ENCODE peak calls at places on chromosomes 4 and X, in ten cellular contexts. One of them, this sample, is unnamed.

GRCh38 chr4:173333658-173334084 is 487 bp downstream of the HMGB2 start:
- DNase-seq in epithelial cell of prostate: no peak
- DNase-seq in BE2C: peak
- DNase-seq in stimulated activated CD4-positive, alpha-beta T cell treated with anti-CD3 and anti-CD28 coated beads, Interleukin-4, amount 100 ng/mL, for 48 hours: peak
- DNase-seq in activated CD8-positive, alpha-beta memory T cell treated with anti-CD3 and anti-CD28 coated beads for 48 hours: peak
- DNase-seq in stomach: peak
- DNase-seq in globus pallidus: peak
- DNase-seq in heart left ventricle: peak
- DNase-seq in activated CD4-positive, alpha-beta T cell treated with anti-CD3 and anti-CD28 coated beads, Interleukin-2, amount 50 U/mL, for 1 hour: peak
- DNase-seq in lower lobe of right lung: peak
- DNase-seq in this sample: peak

GRCh38 chrX:96837808-96838207 is 45.9 kb upstream of the RPA4 start:
- DNase-seq in epithelial cell of prostate: peak
- DNase-seq in BE2C: no peak
- DNase-seq in stimulated activated CD4-positive, alpha-beta T cell treated with anti-CD3 and anti-CD28 coated beads, Interleukin-4, amount 100 ng/mL, for 48 hours: no peak
- DNase-seq in activated CD8-positive, alpha-beta memory T cell treated with anti-CD3 and anti-CD28 coated beads for 48 hours: no peak
- DNase-seq in stomach: no peak
- DNase-seq in globus pallidus: no peak
- DNase-seq in heart left ventricle: no peak
- DNase-seq in activated CD4-positive, alpha-beta T cell treated with anti-CD3 and anti-CD28 coated beads, Interleukin-2, amount 50 U/mL, for 1 hour: no peak
- DNase-seq in lower lobe of right lung: no peak
- DNase-seq in this sample: no peak

GRCh38 chrX:70470850-70471289 is 26.2 kb downstream of the DLG3 start:
- DNase-seq in epithelial cell of prostate: no peak
- DNase-seq in BE2C: no peak
- DNase-seq in stimulated activated CD4-positive, alpha-beta T cell treated with anti-CD3 and anti-CD28 coated beads, Interleukin-4, amount 100 ng/mL, for 48 hours: no peak
- DNase-seq in activated CD8-positive, alpha-beta memory T cell treated with anti-CD3 and anti-CD28 coated beads for 48 hours: no peak
- DNase-seq in stomach: no peak
- DNase-seq in globus pallidus: no peak
- DNase-seq in heart left ventricle: no peak
- DNase-seq in activated CD4-positive, alpha-beta T cell treated with anti-CD3 and anti-CD28 coated beads, Interleukin-2, amount 50 U/mL, for 1 hour: no peak
- DNase-seq in lower lobe of right lung: no peak
- DNase-seq in this sample: no peak

GRCh38 chr4:15232725-15233597 is 194.9 kb upstream of the C1QTNF7 start:
- DNase-seq in epithelial cell of prostate: no peak
- DNase-seq in BE2C: no peak
- DNase-seq in stimulated activated CD4-positive, alpha-beta T cell treated with anti-CD3 and anti-CD28 coated beads, Interleukin-4, amount 100 ng/mL, for 48 hours: no peak
- DNase-seq in activated CD8-positive, alpha-beta memory T cell treated with anti-CD3 and anti-CD28 coated beads for 48 hours: no peak
- DNase-seq in stomach: no peak
- DNase-seq in globus pallidus: peak
- DNase-seq in heart left ventricle: no peak
- DNase-seq in activated CD4-positive, alpha-beta T cell treated with anti-CD3 and anti-CD28 coated beads, Interleukin-2, amount 50 U/mL, for 1 hour: no peak
- DNase-seq in lower lobe of right lung: no peak
- DNase-seq in this sample: no peak

GRCh38 chr4:73713650-73714049 is 26.7 kb upstream of the CXCL8 start:
- DNase-seq in epithelial cell of prostate: no peak
- DNase-seq in BE2C: no peak
- DNase-seq in stimulated activated CD4-positive, alpha-beta T cell treated with anti-CD3 and anti-CD28 coated beads, Interleukin-4, amount 100 ng/mL, for 48 hours: no peak
- DNase-seq in activated CD8-positive, alpha-beta memory T cell treated with anti-CD3 and anti-CD28 coated beads for 48 hours: no peak
- DNase-seq in stomach: no peak
- DNase-seq in globus pallidus: no peak
- DNase-seq in heart left ventricle: no peak
- DNase-seq in activated CD4-positive, alpha-beta T cell treated with anti-CD3 and anti-CD28 coated beads, Interleukin-2, amount 50 U/mL, for 1 hour: no peak
- DNase-seq in lower lobe of right lung: no peak
- DNase-seq in this sample: no peak

GRCh38 chrX:110853610-110854009 is 58.0 kb upstream of the CHRDL1 start:
- DNase-seq in epithelial cell of prostate: no peak
- DNase-seq in BE2C: no peak
- DNase-seq in stimulated activated CD4-positive, alpha-beta T cell treated with anti-CD3 and anti-CD28 coated beads, Interleukin-4, amount 100 ng/mL, for 48 hours: no peak
- DNase-seq in activated CD8-positive, alpha-beta memory T cell treated with anti-CD3 and anti-CD28 coated beads for 48 hours: no peak
- DNase-seq in stomach: no peak
- DNase-seq in globus pallidus: peak
- DNase-seq in heart left ventricle: no peak
- DNase-seq in activated CD4-positive, alpha-beta T cell treated with anti-CD3 and anti-CD28 coated beads, Interleukin-2, amount 50 U/mL, for 1 hour: no peak
- DNase-seq in lower lobe of right lung: no peak
- DNase-seq in this sample: no peak

GRCh38 chr4:8393593-8394038 is 46.9 kb downstream of the ACOX3 start:
- DNase-seq in epithelial cell of prostate: peak
- DNase-seq in BE2C: no peak
- DNase-seq in stimulated activated CD4-positive, alpha-beta T cell treated with anti-CD3 and anti-CD28 coated beads, Interleukin-4, amount 100 ng/mL, for 48 hours: no peak
- DNase-seq in activated CD8-positive, alpha-beta memory T cell treated with anti-CD3 and anti-CD28 coated beads for 48 hours: no peak
- DNase-seq in stomach: no peak
- DNase-seq in globus pallidus: peak
- DNase-seq in heart left ventricle: peak
- DNase-seq in activated CD4-positive, alpha-beta T cell treated with anti-CD3 and anti-CD28 coated beads, Interleukin-2, amount 50 U/mL, for 1 hour: no peak
- DNase-seq in lower lobe of right lung: no peak
- DNase-seq in this sample: peak

GRCh38 chr4:108890491-108890890 is 127.6 kb upstream of the ETNPPL start:
- DNase-seq in epithelial cell of prostate: no peak
- DNase-seq in BE2C: no peak
- DNase-seq in stimulated activated CD4-positive, alpha-beta T cell treated with anti-CD3 and anti-CD28 coated beads, Interleukin-4, amount 100 ng/mL, for 48 hours: no peak
- DNase-seq in activated CD8-positive, alpha-beta memory T cell treated with anti-CD3 and anti-CD28 coated beads for 48 hours: no peak
- DNase-seq in stomach: no peak
- DNase-seq in globus pallidus: no peak
- DNase-seq in heart left ventricle: no peak
- DNase-seq in activated CD4-positive, alpha-beta T cell treated with anti-CD3 and anti-CD28 coated beads, Interleukin-2, amount 50 U/mL, for 1 hour: no peak
- DNase-seq in lower lobe of right lung: no peak
- DNase-seq in this sample: no peak

GRCh38 chr4:61831987-61832386 is 631.9 kb downstream of the ADGRL3 start:
- DNase-seq in epithelial cell of prostate: no peak
- DNase-seq in BE2C: no peak
- DNase-seq in stimulated activated CD4-positive, alpha-beta T cell treated with anti-CD3 and anti-CD28 coated beads, Interleukin-4, amount 100 ng/mL, for 48 hours: no peak
- DNase-seq in activated CD8-positive, alpha-beta memory T cell treated with anti-CD3 and anti-CD28 coated beads for 48 hours: no peak
- DNase-seq in stomach: no peak
- DNase-seq in globus pallidus: no peak
- DNase-seq in heart left ventricle: no peak
- DNase-seq in activated CD4-positive, alpha-beta T cell treated with anti-CD3 and anti-CD28 coated beads, Interleukin-2, amount 50 U/mL, for 1 hour: no peak
- DNase-seq in lower lobe of right lung: no peak
- DNase-seq in this sample: no peak

This sample was measured in uterus.